ENCODE peak calls at places on chromosomes 16 and 17, in six cellular contexts. S, M, Y, V, L and G are unnamed samples.

GRCh38 chr17:8375738-8376259 is 705 bp downstream of the KRABD2 start:
- DNase-seq in S (no peak), M (no peak), Y (no peak), V (no peak), L (peak; percentile 75), G (no peak)

GRCh38 chr17:61323696-61324539 is 75.7 kb upstream of the TBX2 start:
- DNase-seq in S (no peak), M (no peak), Y (no peak), V (no peak), L (no peak), G (no peak)

GRCh38 chr16:74768239-74768638 is 6.4 kb downstream of the FA2H start:
- DNase-seq in S (no peak), M (no peak), Y (no peak), V (no peak), L (no peak), G (peak; percentile 72)

GRCh38 chr16:59170065-59170712 is 436.1 kb upstream of the GOT2 start:
- DNase-seq in S (no peak), M (no peak), Y (no peak), V (no peak), L (no peak), G (no peak)

GRCh38 chr16:22425036-22425801 is 50.8 kb upstream of the CDR2 start:
- DNase-seq in S (no peak), M (peak; percentile 28), Y (no peak), V (peak; percentile 69), L (no peak), G (no peak)

GRCh38 chr17:29066603-29067002 is 23.7 kb downstream of the PIPOX start:
- DNase-seq in S (no peak), M (no peak), Y (no peak), V (no peak), L (no peak), G (no peak)

GRCh38 chr16:48620445-48620844 is 10.5 kb upstream of the N4BP1 start:
- DNase-seq in S (no peak), M (no peak), Y (no peak), V (no peak), L (no peak), G (no peak)

GRCh38 chr17:81309140-81309858 is 14.2 kb upstream of the SLC38A10 start:
- DNase-seq in S (peak; percentile 43), M (peak; percentile 78), Y (no peak), V (peak; percentile 42), L (no peak), G (peak; percentile 56)

GRCh38 chr17:64599187-64599676 is 62.9 kb downstream of the SMURF2 start:
- DNase-seq in S (peak; percentile 76), M (no peak), Y (peak; percentile 28), V (no peak), L (no peak), G (no peak)

GRCh38 chr17:44503080-44503842 is at the start of gene GPATCH8:
- DNase-seq in S (peak; percentile 92), M (peak; percentile 96), Y (peak; percentile 90), V (peak; percentile 91), L (peak; percentile 89), G (peak; percentile 99)

GRCh38 chr17:31052187-31052889 is 42.4 kb upstream of the NF1 start:
- DNase-seq in S (no peak), M (peak; percentile 98), Y (no peak), V (peak; percentile 86), L (no peak), G (no peak)

GRCh38 chr17:49618112-49618611 is 42.5 kb downstream of the NXPH3 start:
- DNase-seq in S (no peak), M (no peak), Y (no peak), V (no peak), L (no peak), G (no peak)

GRCh38 chr17:61584866-61585265 is 6.2 kb downstream of the NACA2 start:
- DNase-seq in S (no peak), M (no peak), Y (no peak), V (no peak), L (no peak), G (no peak)

GRCh38 chr17:31535581-31535981 is 144.1 kb downstream of the RAB11FIP4 start:
- DNase-seq in S (peak; percentile 81), M (no peak), Y (no peak), V (no peak), L (no peak), G (no peak)

GRCh38 chr16:80824623-80825364 is 20.4 kb upstream of the CDYL2 start:
- DNase-seq in S (no peak), M (peak; percentile 41), Y (peak; percentile 5), V (peak; percentile 27), L (peak; percentile 40), G (no peak)

GRCh38 chr17:17523001-17523713 is 27.0 kb upstream of the RASD1 start:
- DNase-seq in S (no peak), M (no peak), Y (no peak), V (no peak), L (peak; percentile 66), G (no peak)

GRCh38 chr16:56950881-56951771 is 10.6 kb upstream of the CETP start:
- DNase-seq in S (peak; percentile 91), M (peak; percentile 61), Y (peak; percentile 36), V (no peak), L (peak; percentile 1), G (no peak)

GRCh38 chr17:69269174-69269998 is 40.8 kb upstream of the ABCA10 start:
- DNase-seq in S (no peak), M (peak; percentile 91), Y (no peak), V (peak; percentile 27), L (no peak), G (no peak)

GRCh38 chr17:16398270-16399267 is 16.8 kb upstream of the TRPV2 start:
- DNase-seq in S (peak; percentile 54), M (no peak), Y (no peak), V (no peak), L (no peak), G (peak; percentile 28)

GRCh38 chr16:75138636-75139035 is 9.7 kb upstream of the ZFP1 start:
- DNase-seq in S (no peak), M (peak; percentile 32), Y (no peak), V (no peak), L (no peak), G (no peak)

GRCh38 chr17:6328279-6328678 is 106.6 kb downstream of the AIPL1 start:
- DNase-seq in S (no peak), M (no peak), Y (no peak), V (no peak), L (no peak), G (no peak)